ENCODE peak calls at places on chromosomes 3 and 15, in six cellular contexts. O is effector memory CD4-positive, alpha-beta T cell; W is pancreas; G is tibial nerve; B is tibial artery; D is transverse colon. S is an unnamed sample. For H3K36me3, the result is how much of the 10 kb centered on the place peaks cover.

GRCh38 chr15:38878946-38879345 is 314.3 kb upstream of the RASGRP1 start:
- DNase-seq in O (no peak), G (no peak), W (no peak), B (no peak), D (no peak), S (no peak)

GRCh38 chr15:39786444-39787056 is 3.9 kb upstream of the FSIP1 start:
- DNase-seq in B (no peak), W (no peak), G (no peak), O (no peak), D (no peak), S (no peak)

GRCh38 chr3:62559831-62560445 is 186.6 kb upstream of the FEZF2 start:
- DNase-seq in D (no peak), G (no peak), B (no peak), W (no peak), O (no peak), S (no peak)

GRCh38 chr3:30607032-30607833 is 832 bp downstream of the TGFBR2 start:
- DNase-seq in W (peak), O (peak), B (peak), G (peak), D (peak), S (no peak)

GRCh38 chr3:152385761-152386160 is 117.0 kb downstream of the MBNL1 start:
- DNase-seq in O (no peak), G (no peak), B (no peak), W (no peak), D (no peak), S (no peak)

GRCh38 chr3:99808163-99808794 is 9.4 kb upstream of the CMSS1 start:
- DNase-seq in O (no peak), B (peak), G (no peak), W (peak), D (peak), S (no peak)

GRCh38 chr3:170523248-170523647 is 62.6 kb downstream of the SLC7A14 start:
- DNase-seq in O (no peak), W (no peak), D (no peak), G (no peak), B (no peak), S (no peak)

GRCh38 chr3:196518999-196519737 is 4.0 kb upstream of the SMCO1 start:
- DNase-seq in D (peak), W (no peak), B (peak), G (peak), O (peak), S (no peak)

GRCh38 chr3:171495413-171495812 is 35.2 kb upstream of the TNIK start:
- DNase-seq in W (no peak), O (no peak), D (no peak), B (no peak), G (no peak), S (no peak)

GRCh38 chr3:102941761-102942160 is 506.9 kb downstream of the ZPLD1 start:
- DNase-seq in W (no peak), B (no peak), G (no peak), D (no peak), O (no peak), S (no peak)

GRCh38 chr3:33453331-33453761 is 13.1 kb upstream of the UBP1 start:
- DNase-seq in B (no peak), W (no peak), O (no peak), D (no peak), G (no peak), S (no peak)

GRCh38 chr3:15476378-15476777 is 45.1 kb downstream of the COLQ start:
- DNase-seq in G (no peak), B (no peak), O (no peak), W (no peak), D (no peak), S (no peak)

GRCh38 chr3:99666201-99666600 is 27.8 kb downstream of the COL8A1 start:
- DNase-seq in D (no peak), G (no peak), O (no peak), W (no peak), B (no peak), S (no peak)

GRCh38 chr15:97521894-97522293 is 438.6 kb upstream of the ARRDC4 start:
- DNase-seq in D (no peak), O (no peak), W (no peak), B (no peak), G (no peak), S (no peak)

GRCh38 chr3:80889643-80890042 is 871.8 kb downstream of the GBE1 start:
- DNase-seq in B (no peak), D (no peak), G (no peak), W (no peak), O (no peak), S (no peak)

GRCh38 chr3:16055606-16056209 is 118.8 kb upstream of the GALNT15 start:
- DNase-seq in G (no peak), B (no peak), W (no peak), O (no peak), D (no peak), S (no peak)

GRCh38 chr15:96327155-96327741 is 3.3 kb upstream of the NR2F2 start:
- DNase-seq in G (no peak), D (no peak), B (no peak), O (no peak), W (peak), S (no peak)

DNA sequence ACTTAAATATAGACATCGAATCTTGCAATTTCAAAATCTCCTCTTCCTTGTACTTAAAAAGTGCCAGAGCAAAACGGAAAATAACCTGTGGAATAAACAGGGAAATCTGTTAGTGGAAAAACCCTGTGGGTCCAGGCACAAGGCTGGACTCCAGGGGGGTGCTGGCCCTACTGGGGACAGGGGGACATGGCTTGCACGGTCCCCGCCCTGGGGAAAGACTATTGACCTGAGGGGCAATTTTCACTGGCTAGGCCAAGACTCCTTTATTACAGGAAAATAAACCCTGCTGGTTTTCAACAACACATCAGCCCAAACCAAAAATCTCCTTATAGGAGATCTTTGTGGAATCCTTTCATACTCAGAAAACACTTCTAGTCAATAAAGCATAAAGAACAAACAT is 75.9 kb downstream of the TBC1D2B start:
- DNase-seq in O (no peak), B (peak), W (no peak), D (no peak), G (no peak), S (no peak)
- H3K36me3 ChIP-seq in O (half or more), B (half or more), W (under half), D (under half), G (under half), S (half or more)

DNA sequence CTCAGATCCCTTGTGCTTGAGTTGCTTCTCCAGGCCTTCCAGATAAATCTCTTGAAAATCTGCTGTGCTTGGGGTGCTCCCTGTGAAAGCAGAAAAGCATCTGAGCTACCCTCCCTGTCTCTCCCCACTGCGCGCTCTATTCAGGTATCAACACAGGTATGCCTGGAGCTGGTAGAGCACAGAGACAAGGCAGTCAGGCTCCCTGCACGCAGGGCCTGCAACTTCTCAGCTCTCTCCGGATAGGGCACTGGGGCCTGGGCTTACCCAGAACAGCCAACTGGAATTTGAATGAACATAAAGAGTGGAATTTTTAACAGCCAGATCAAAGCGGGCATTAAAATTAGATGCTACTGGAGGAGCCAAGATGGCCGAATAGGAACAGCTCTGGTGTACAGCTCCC is 183.6 kb downstream of the XXYLT1 start:
- DNase-seq in W (no peak), B (peak), G (no peak), D (no peak), O (no peak), S (no peak)
- H3K4me3 ChIP-seq in W (no peak), B (no peak), G (no peak), D (no peak), O (no peak), S (no peak)

GRCh38 chr3:37026851-37027250 is 33.5 kb downstream of the MLH1 start:
- DNase-seq in D (no peak), O (no peak), W (no peak), B (no peak), G (no peak), S (no peak)
- H3K36me3 ChIP-seq in D (under half), O (half or more), W (under half), B (under half), G (under half), S (under half)

DNA sequence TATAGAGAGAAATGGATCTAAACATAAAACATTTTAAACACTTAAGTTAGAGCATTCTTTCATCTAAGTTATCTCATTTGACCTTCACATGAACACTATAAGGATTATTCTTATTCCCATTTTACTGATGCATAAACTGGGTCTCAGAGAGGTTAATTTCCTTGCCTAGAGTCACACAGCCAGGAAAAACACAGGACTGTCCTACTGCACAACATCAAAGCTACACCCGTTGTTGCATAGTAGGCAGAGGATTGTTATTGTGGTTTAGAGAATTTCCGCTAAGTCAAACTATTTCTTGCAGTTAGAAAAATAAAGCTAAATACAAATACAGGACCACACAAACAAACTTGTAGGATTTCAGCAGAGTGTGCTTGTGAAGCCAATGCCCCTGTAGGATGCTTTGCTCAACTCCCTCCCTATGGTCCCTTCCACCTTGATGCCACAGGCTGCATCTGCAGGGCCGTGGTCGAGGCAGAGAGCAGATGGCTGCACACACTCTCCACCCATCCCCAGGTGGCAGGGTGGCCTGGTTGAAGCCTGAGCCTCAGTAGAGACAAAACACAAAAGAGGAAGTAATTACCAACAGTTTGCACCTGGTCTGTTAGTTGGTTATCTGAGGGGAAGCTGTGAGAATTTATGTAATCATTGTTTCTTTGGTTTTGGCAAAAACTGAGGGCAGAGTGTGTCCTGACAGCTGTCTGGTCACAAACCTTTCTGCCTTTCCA is 41.1 kb upstream of the SKOR1 start:
- DNase-seq in B (no peak), O (no peak), D (peak), W (no peak), G (no peak), S (no peak)
- H3K4me3 ChIP-seq in B (no peak), O (no peak), D (no peak), W (no peak), G (no peak), S (no peak)

DNA sequence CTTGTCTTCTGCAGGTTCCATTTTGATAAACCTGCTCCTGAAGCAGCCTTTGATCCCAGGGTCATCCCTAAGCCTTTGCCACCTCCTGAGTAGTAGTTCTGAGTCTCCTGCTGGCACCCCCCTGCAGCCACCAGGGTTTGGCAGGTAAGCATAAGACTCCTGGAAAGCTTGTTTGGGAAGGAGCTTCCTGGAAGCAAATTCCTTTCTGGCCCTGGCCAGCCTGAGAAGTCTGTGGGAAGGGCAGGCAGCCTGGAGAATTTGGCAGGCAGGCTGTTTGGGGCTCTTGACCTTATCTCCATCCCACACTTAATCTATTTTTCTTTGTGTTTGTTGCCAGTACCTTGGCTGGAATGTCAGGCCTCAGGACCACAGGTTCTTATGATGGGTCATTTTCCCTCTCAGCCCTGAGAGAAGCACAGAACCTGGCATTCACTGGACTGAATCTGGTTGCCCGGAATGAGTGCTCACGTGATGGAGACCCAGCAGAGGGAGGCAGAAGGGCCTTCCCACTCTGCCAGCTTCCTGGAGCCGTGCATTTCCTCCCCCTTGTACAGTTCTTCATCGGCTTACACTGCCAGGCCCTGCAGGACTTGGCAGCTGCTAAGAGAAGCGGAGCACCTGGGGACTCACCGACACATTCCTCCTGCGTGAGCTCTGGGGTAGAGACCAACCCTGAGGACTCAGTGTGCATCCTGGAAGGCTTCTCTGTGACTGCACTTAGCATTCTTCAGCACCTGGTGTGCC is 13.4 kb downstream of the ATRIP start:
- DNase-seq in O (no peak), D (no peak), G (no peak), W (no peak), B (no peak), S (no peak)
- H3K36me3 ChIP-seq in O (under half), D (under half), G (under half), W (under half), B (under half), S (under half)

S was measured in thoracic aorta.